ENCODE peak calls at places on chromosome 17, in nine cellular contexts. T is colonic mucosa, U is IMR-90, A is heart right ventricle, N is spleen, B is tibial nerve, O is adrenal gland, W is GM06990, Q is upper lobe of right lung. S is an unnamed sample.

GRCh38 chr17:63275318-63275967 is 170.7 kb downstream of the CYB561 start:
- DNase-seq in T (no peak), U (peak; percentile 99), A (no peak), N (no peak), B (no peak), O (peak; percentile 46), W (no peak), Q (no peak), S (peak; percentile 96)

GRCh38 chr17:80118601-80119270 is 17.4 kb downstream of the GAA start:
- DNase-seq in T (no peak), U (no peak), A (no peak), N (no peak), B (no peak), O (no peak), W (no peak), Q (no peak), S (no peak)

GRCh38 chr17:57927048-57927723 is 28.0 kb downstream of the CUEDC1 start:
- DNase-seq in T (peak; percentile 73), U (peak; percentile 82), A (no peak), N (no peak), B (no peak), O (no peak), W (no peak), Q (no peak), S (no peak)

GRCh38 chr17:12765544-12765943 is 23.8 kb upstream of the ARHGAP44 start:
- DNase-seq in T (no peak), U (peak; percentile 96), A (no peak), N (no peak), B (no peak), O (peak; percentile 46), W (no peak), Q (no peak), S (peak; percentile 42)

GRCh38 chr17:28643979-28644781 is 778 bp downstream of the BLTP2 start:
- DNase-seq in T (peak; percentile 60), U (peak; percentile 55), A (peak; percentile 18), N (peak; percentile 84), B (peak; percentile 33), O (peak; percentile 65), W (peak; percentile 42), Q (peak; percentile 72), S (no peak)

GRCh38 chr17:5282639-5283217 is 644 bp downstream of the RABEP1 start:
- DNase-seq in T (peak; percentile 29), U (no peak), A (peak; percentile 38), N (no peak), B (no peak), O (peak; percentile 42), W (peak; percentile 22), Q (peak; percentile 76), S (no peak)

GRCh38 chr17:9817086-9817485 is 4.8 kb downstream of the GSG1L2 start:
- DNase-seq in T (no peak), U (peak; percentile 23), A (no peak), N (no peak), B (no peak), O (peak; percentile 18), W (no peak), Q (no peak), S (peak; percentile 50)

GRCh38 chr17:73841431-73842060 is 197.3 kb upstream of the SDK2 start:
- DNase-seq in T (no peak), U (no peak), A (no peak), N (no peak), B (no peak), O (no peak), W (no peak), Q (no peak), S (no peak)

GRCh38 chr17:56203430-56203829 is 50.2 kb downstream of the ANKFN1 start:
- DNase-seq in T (no peak), U (no peak), A (no peak), N (no peak), B (no peak), O (no peak), W (peak; percentile 14), Q (no peak), S (no peak)

GRCh38 chr17:44102845-44103622 is 20.4 kb downstream of the HDAC5 start:
- DNase-seq in T (no peak), U (no peak), A (peak; percentile 55), N (no peak), B (no peak), O (no peak), W (no peak), Q (no peak), S (no peak)

GRCh38 chr17:44106801-44107200 is 16.6 kb downstream of the HDAC5 start:
- DNase-seq in T (no peak), U (no peak), A (no peak), N (no peak), B (no peak), O (no peak), W (no peak), Q (no peak), S (no peak)

GRCh38 chr17:44105483-44105882 is 18.0 kb downstream of the HDAC5 start:
- DNase-seq in T (no peak), U (no peak), A (no peak), N (no peak), B (no peak), O (no peak), W (no peak), Q (no peak), S (no peak)

GRCh38 chr17:44108440-44109311 is 14.8 kb downstream of the HDAC5 start:
- DNase-seq in T (peak; percentile 64), U (peak; percentile 98), A (peak; percentile 86), N (no peak), B (peak; percentile 67), O (peak; percentile 99), W (no peak), Q (peak; percentile 75), S (no peak)

GRCh38 chr17:44105941-44106340 is 17.5 kb downstream of the HDAC5 start:
- DNase-seq in T (no peak), U (no peak), A (no peak), N (no peak), B (no peak), O (no peak), W (no peak), Q (no peak), S (no peak)
- TF ChIP-seq CTCF in T (no peak), U (no peak), A (no peak), N (no peak), B (no peak), O (no peak), W (no peak), Q (no peak), S (no peak)

GRCh38 chr17:81328925-81329278 is 33.8 kb upstream of the SLC38A10 start:
- DNase-seq in T (no peak), U (no peak), A (no peak), N (no peak), B (no peak), O (no peak), W (no peak), Q (no peak), S (no peak)

GRCh38 chr17:81329279-81329926 is 34.3 kb upstream of the SLC38A10 start:
- DNase-seq in T (peak; percentile 95), U (peak; percentile 92), A (peak; percentile 78), N (no peak), B (peak; percentile 68), O (peak; percentile 94), W (peak; percentile 41), Q (peak; percentile 94), S (peak; percentile 82)

GRCh38 chr17:81331527-81332043 is 36.5 kb upstream of the SLC38A10 start:
- DNase-seq in T (no peak), U (no peak), A (no peak), N (no peak), B (no peak), O (no peak), W (no peak), Q (peak; percentile 66), S (no peak)

GRCh38 chr17:81330884-81331245 is 35.8 kb upstream of the SLC38A10 start:
- DNase-seq in T (no peak), U (no peak), A (no peak), N (no peak), B (no peak), O (peak; percentile 7), W (no peak), Q (no peak), S (no peak)

GRCh38 chr17:81329927-81330883 is 35.1 kb upstream of the SLC38A10 start:
- DNase-seq in T (peak; percentile 70), U (no peak), A (no peak), N (no peak), B (no peak), O (peak; percentile 9), W (no peak), Q (peak; percentile 84), S (no peak)
- H3K4me3 ChIP-seq in T (no peak overlapping the region), U (no peak overlapping the region), A (no peak overlapping the region), N (no peak overlapping the region), B (no peak overlapping the region), O (no peak overlapping the region), W (no peak overlapping the region), Q (peak overlapping the region; percentile 10), S (no peak overlapping the region)

DNA sequence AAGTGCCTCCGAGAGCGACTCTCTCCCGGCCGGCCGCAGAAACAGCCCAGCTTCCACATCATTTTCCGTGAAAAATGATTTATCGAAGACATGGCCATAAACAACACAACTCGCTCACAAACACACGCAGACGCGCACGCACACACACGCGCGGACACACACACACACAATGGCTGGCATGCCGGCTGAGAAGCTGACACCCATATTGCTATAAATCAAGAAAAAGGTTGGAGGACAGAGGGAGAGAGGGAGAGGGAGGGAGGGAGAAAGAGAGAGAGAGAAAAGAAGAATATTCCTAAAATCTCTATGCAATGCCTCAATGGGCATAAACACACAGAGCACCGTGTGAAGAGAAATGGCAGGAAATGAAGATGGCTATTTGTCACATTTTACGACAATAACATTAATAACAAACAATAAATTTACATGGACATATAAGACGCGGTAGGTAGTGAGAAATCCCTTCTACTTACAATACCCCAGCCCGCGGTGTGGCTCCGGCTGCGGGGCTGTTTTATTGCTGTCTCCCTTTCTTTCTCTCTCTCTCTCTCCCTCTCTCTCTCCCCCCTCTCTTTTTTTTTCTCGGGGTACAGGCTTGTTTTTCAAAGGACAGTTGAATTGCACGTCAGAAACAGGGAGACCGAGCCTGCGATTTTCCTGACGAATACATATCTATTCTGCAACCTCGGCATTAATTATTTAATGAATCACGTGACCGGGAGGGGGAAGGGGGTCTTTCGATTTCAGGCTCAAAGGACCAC is 9.5 kb downstream of the HOXB4 start:
- DNase-seq in T (no peak), U (peak; percentile 66), A (no peak), N (no peak), B (no peak), O (no peak), W (no peak), Q (no peak), S (no peak)
- H3K27me3 ChIP-seq in T (no peaks in the 10 kb centered on the region), U (no peaks in the 10 kb centered on the region), A (peaks cover 100% of the 10 kb centered on the region), N (peaks cover 52% of the 10 kb centered on the region), B (peaks cover 90% of the 10 kb centered on the region), O (no peaks in the 10 kb centered on the region), W (no peaks in the 10 kb centered on the region), Q (peaks cover 66% of the 10 kb centered on the region), S (no peaks in the 10 kb centered on the region)

DNA sequence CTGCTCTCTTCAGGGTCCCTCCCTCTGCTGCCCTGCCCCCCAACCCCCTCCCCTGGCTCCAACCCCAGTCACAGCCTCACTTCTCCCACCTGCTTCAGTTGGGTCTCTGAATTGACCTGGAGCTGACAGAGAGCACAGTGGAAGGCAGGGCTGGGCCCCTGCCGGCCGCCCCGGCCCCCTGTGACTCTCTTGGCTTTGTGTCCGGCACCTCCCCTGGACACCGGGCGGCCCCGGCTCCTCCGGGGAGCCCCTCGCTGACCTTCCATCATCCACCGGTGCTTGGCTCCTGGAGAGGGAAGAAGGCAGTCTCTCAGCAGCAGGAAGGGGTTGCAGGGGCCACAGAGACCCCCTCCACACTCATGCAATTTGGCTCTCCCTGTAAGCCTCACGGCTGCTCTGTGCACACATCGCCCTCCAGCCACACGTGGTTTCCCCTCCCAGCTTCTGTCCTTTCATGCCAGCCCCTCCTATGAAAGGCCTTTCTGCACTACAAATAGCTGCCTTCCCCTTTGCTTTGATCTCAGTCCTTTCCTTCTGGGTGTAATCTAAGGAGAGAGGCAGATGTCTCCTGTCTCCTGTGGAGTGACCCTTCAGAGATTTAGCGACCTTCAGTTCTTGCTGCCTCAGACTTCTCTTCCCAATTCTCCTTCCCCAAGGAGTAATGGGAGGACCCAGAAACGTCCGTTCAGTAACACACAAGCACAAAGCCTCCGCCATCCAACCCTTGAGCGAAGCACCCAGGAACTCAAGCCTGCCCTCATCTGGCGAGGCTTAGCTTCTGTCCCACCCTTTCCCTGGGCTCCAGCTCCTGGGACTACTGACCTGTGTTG is 8.3 kb downstream of the NKIRAS2 start:
- DNase-seq in T (no peak), U (no peak), A (no peak), N (no peak), B (no peak), O (no peak), W (no peak), Q (no peak), S (no peak)
- TF ChIP-seq CTCF in T (no peak), U (peak; percentile 4), A (no peak), N (no peak), B (no peak), O (no peak), W (no peak), Q (peak; percentile 7), S (peak; percentile 2)